ENCODE peak calls at places on chromosomes 7 and 10, in four cellular contexts. G is astrocyte of the cerebellum, C is HFFc6, V is bronchial epithelial cell. F is an unnamed sample.

GRCh38 chr7:121385800-121386179 is 10.3 kb downstream of the FAM3C start:
- DNase-seq in G (no peak), V (no peak), C (no peak), F (no peak)

GRCh38 chr7:106031271-106032029 is 68.4 kb downstream of the CDHR3 start:
- DNase-seq in V (no peak), G (no peak), C (no peak), F (no peak)

GRCh38 chr10:34580643-34581042 is 234.5 kb downstream of the PARD3 start:
- DNase-seq in V (peak; percentile 89), C (peak; percentile 37), G (peak; percentile 35), F (no peak)

GRCh38 chr10:98415710-98416077 is 712 bp upstream of the PYROXD2 start:
- DNase-seq in G (no peak), V (no peak), C (no peak), F (no peak)

GRCh38 chr10:97919012-97919411 is 69.4 kb downstream of the GOLGA7B start:
- DNase-seq in V (peak; percentile 50), C (no peak), G (no peak), F (peak; percentile 7)

GRCh38 chr7:77651544-77652162 is 44.6 kb upstream of the RSBN1L start:
- DNase-seq in G (peak; percentile 18), C (peak; percentile 37), V (peak; percentile 32), F (peak; percentile 46)

GRCh38 chr10:90167174-90168064 is 466.0 kb downstream of the KIF20B start:
- DNase-seq in V (peak; percentile 72), G (no peak), C (no peak), F (no peak)

GRCh38 chr7:158409816-158410330 is 177.8 kb downstream of the PTPRN2 start:
- DNase-seq in G (no peak), C (no peak), V (no peak), F (no peak)

GRCh38 chr10:101624526-101625102 is 36.5 kb downstream of the DPCD start:
- DNase-seq in V (peak; percentile 17), G (no peak), C (no peak), F (no peak)

GRCh38 chr7:86773309-86773708 is 129.6 kb downstream of the GRM3 start:
- DNase-seq in C (no peak), V (no peak), G (no peak), F (no peak)

GRCh38 chr10:102596506-102596971 is 47.7 kb upstream of the TRIM8 start:
- DNase-seq in V (peak; percentile 60), G (peak; percentile 32), C (peak; percentile 55), F (peak; percentile 53)

GRCh38 chr7:28732037-28732869 is 225.9 kb downstream of the TRIL start:
- DNase-seq in V (peak; percentile 42), G (peak; percentile 53), C (peak; percentile 43), F (no peak)

GRCh38 chr7:51303142-51303525 is 13.5 kb downstream of the COBL start:
- DNase-seq in V (no peak), C (no peak), G (no peak), F (no peak)

GRCh38 chr10:71272122-71272771 is 46.8 kb upstream of the SLC29A3 start:
- DNase-seq in C (peak; percentile 71), V (peak; percentile 56), G (no peak), F (no peak)

GRCh38 chr10:57968328-57969016 is 299.2 kb downstream of the IPMK start:
- DNase-seq in G (no peak), C (no peak), V (no peak), F (no peak)

GRCh38 chr7:25054849-25055248 is 70.2 kb downstream of the CYCS start:
- DNase-seq in C (no peak), G (no peak), V (no peak), F (no peak)

GRCh38 chr10:8054498-8055407 is at the start of gene GATA3:
- DNase-seq in V (no peak), G (no peak), C (peak; percentile 21), F (peak; percentile 90)

GRCh38 chr10:27474741-27475140 is 29.4 kb upstream of the RAB18 start:
- DNase-seq in V (peak; percentile 90), G (no peak), C (no peak), F (no peak)

GRCh38 chr10:92342801-92343200 is 51.8 kb downstream of the MARCHF5 start:
- DNase-seq in G (no peak), C (peak; percentile 32), V (peak; percentile 59), F (no peak)

GRCh38 chr7:2553831-2554581 is 1.3 kb downstream of the BRAT1 start:
- DNase-seq in C (no peak), G (no peak), V (peak; percentile 62), F (no peak)

GRCh38 chr7:27184342-27185012 is 555 bp downstream of the HOXA11 start:
- DNase-seq in G (no peak), C (no peak), V (no peak), F (peak; percentile 55)

GRCh38 chr10:96890172-96890513 is 58.0 kb downstream of the LCOR start:
- DNase-seq in G (no peak), V (peak; percentile 69), C (no peak), F (no peak)

GRCh38 chr10:37680243-37680683 is 177.1 kb downstream of the ZNF248 start:
- DNase-seq in G (no peak), V (no peak), C (no peak), F (no peak)

GRCh38 chr10:133520193-133520738 is 6.9 kb upstream of the CYP2E1 start:
- DNase-seq in V (peak; percentile 22), C (peak; percentile 38), G (no peak), F (peak; percentile 94)

GRCh38 chr7:129975309-129975708 is 22.5 kb upstream of the UBE2H start:
- DNase-seq in C (no peak), G (no peak), V (no peak), F (no peak)

GRCh38 chr7:87171282-87171934 is 19.2 kb downstream of the DMTF1 start:
- DNase-seq in C (no peak), V (no peak), G (no peak), F (no peak)

GRCh38 chr7:45173596-45174327 is 16.2 kb downstream of the RAMP3 start:
- DNase-seq in C (no peak), V (no peak), G (no peak), F (no peak)

GRCh38 chr10:35425596-35425995 is 89.3 kb downstream of the CCNY start:
- DNase-seq in C (no peak), V (no peak), G (no peak), F (no peak)

GRCh38 chr7:44748042-44748947 is at the start of gene ZMIZ2:
- DNase-seq in G (no peak), C (peak; percentile 81), V (peak; percentile 57), F (peak; percentile 92)

GRCh38 chr7:42575161-42575560 is 336.7 kb downstream of the C7orf25 start:
- DNase-seq in C (no peak), V (no peak), G (no peak), F (no peak)

GRCh38 chr7:42573904-42574692 is 337.1 kb upstream of the GLI3 start:
- DNase-seq in C (no peak), G (no peak), V (peak; percentile 92), F (no peak)

GRCh38 chr7:42572046-42572445 is 335.0 kb upstream of the GLI3 start:
- DNase-seq in G (no peak), C (no peak), V (no peak), F (no peak)

GRCh38 chr7:42574693-42575084 is 337.2 kb downstream of the C7orf25 start:
- DNase-seq in C (no peak), V (peak; percentile 23), G (no peak), F (no peak)

DNA sequence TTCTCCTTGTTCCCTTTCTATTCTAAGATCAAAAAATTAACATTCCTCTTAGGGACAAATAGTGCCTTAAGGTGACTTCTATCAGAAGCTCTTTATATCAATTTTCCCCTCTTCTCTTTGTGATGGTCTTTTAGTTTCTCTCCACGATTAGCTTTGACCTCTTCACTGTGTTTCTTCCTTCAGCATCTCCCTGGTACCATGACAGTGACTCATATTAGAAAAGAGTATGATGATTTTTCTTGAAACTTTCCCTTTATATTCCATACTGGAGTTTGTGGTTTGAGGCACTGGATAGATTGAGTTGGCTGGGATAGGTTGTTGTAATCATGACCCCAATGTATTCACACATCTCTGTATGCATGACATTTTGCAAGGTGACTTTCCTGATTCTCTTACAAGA is 335.6 kb upstream of the GLI3 start:
- DNase-seq in C (no peak), V (no peak), G (no peak), F (no peak)
- TF ChIP-seq CTCF in C (no peak), V (no peak), G (no peak), F (no peak)

GRCh38 chr10:125190414-125190813 is 30.1 kb upstream of the CTBP2 start:
- DNase-seq in V (no peak), G (no peak), C (no peak), F (no peak)

GRCh38 chr10:125186431-125187170 is 26.2 kb upstream of the CTBP2 start:
- DNase-seq in V (no peak), G (no peak), C (no peak), F (no peak)

GRCh38 chr10:125189162-125189561 is 28.8 kb upstream of the CTBP2 start:
- DNase-seq in V (no peak), G (no peak), C (no peak), F (no peak)

GRCh38 chr10:125190961-125191360 is 30.6 kb upstream of the CTBP2 start:
- DNase-seq in C (no peak), V (no peak), G (no peak), F (no peak)

GRCh38 chr10:125187238-125188194 is 27.2 kb upstream of the CTBP2 start:
- DNase-seq in C (no peak), G (no peak), V (no peak), F (no peak)
- TF ChIP-seq CTCF in C (no peak), G (no peak), V (no peak), F (no peak)

GRCh38 chr10:5187852-5188251 is 2.9 kb upstream of the AKR1C8 start:
- DNase-seq in V (no peak), C (no peak), G (no peak), F (no peak)

GRCh38 chr10:5184987-5185386 is at the start of gene AKR1C8:
- DNase-seq in C (no peak), G (no peak), V (no peak), F (no peak)

GRCh38 chr10:5188358-5188757 is 3.4 kb upstream of the AKR1C8 start:
- DNase-seq in V (no peak), C (no peak), G (no peak), F (no peak)

GRCh38 chr10:5183923-5184322 is 1.0 kb downstream of the AKR1C8 start:
- DNase-seq in V (no peak), G (no peak), C (no peak), F (no peak)
- TF ChIP-seq CTCF in V (no peak), G (no peak), C (no peak), F (no peak)

GRCh38 chr7:99040104-99040958 is 103.6 kb downstream of the SMURF1 start:
- DNase-seq in C (peak; percentile 77), V (peak; percentile 77), G (peak; percentile 78), F (peak; percentile 72)

GRCh38 chr7:99037327-99037940 is 106.5 kb downstream of the SMURF1 start:
- DNase-seq in C (no peak), V (no peak), G (no peak), F (no peak)

GRCh38 chr7:99036531-99037175 is 107.3 kb downstream of the SMURF1 start:
- DNase-seq in V (no peak), C (peak; percentile 13), G (peak; percentile 65), F (peak; percentile 28)

GRCh38 chr7:99039384-99039891 is 104.5 kb downstream of the SMURF1 start:
- DNase-seq in G (no peak), V (no peak), C (no peak), F (no peak)

GRCh38 chr7:99038086-99038855 is 105.6 kb downstream of the SMURF1 start:
- DNase-seq in G (no peak), C (no peak), V (no peak), F (no peak)
- TF ChIP-seq CTCF in G (no peak), C (no peak), V (no peak), F (no peak)

F was measured in activated CD8-positive, alpha-beta T cell treated with anti-CD3 and anti-CD28 coated beads for 36 hours.